ENCODE peak calls at places on chromosomes 4 and X, in five cellular contexts. Q is astrocyte of the spinal cord, W is dermis microvascular lymphatic vessel endothelial cell, F is frontal cortex, H is NCI-H82. L is an unnamed sample.

GRCh38 chrX:71210829-71211228 is 12.2 kb upstream of the GJB1 start:
- DNase-seq in Q (no peak), W (no peak), F (no peak), H (no peak), L (no peak)

GRCh38 chr4:24244663-24245519 is 339.5 kb downstream of the DHX15 start:
- DNase-seq in Q (peak), W (no peak), F (no peak), H (no peak), L (peak)

GRCh38 chrX:40579139-40579538 is 1.6 kb upstream of the ATP6AP2 start:
- DNase-seq in Q (no peak), W (no peak), F (no peak), H (no peak), L (no peak)

GRCh38 chr4:176195184-176195978 is at the start of gene SPATA4:
- DNase-seq in Q (peak), W (peak), F (peak), H (peak), L (peak)

GRCh38 chr4:63986253-63986652 is 423.0 kb downstream of the TECRL start:
- DNase-seq in Q (no peak), W (no peak), F (no peak), H (no peak), L (no peak)

GRCh38 chr4:139934786-139935330 is 219.1 kb downstream of the MAML3 start:
- DNase-seq in Q (no peak), W (no peak), F (no peak), H (peak), L (no peak)

GRCh38 chrX:10189317-10190268 is 32.8 kb downstream of the CLCN4 start:
- DNase-seq in Q (peak), W (peak), F (peak), H (peak), L (peak)

GRCh38 chrX:150683112-150683511 is 10.1 kb upstream of the MTMR1 start:
- DNase-seq in Q (no peak), W (no peak), F (no peak), H (no peak), L (no peak)

GRCh38 chrX:68834371-68835103 is 5.7 kb downstream of the EFNB1 start:
- DNase-seq in Q (no peak), W (no peak), F (no peak), H (no peak), L (no peak)

GRCh38 chrX:154603438-154604430 is 15.3 kb downstream of the CTAG1B start:
- DNase-seq in Q (peak), W (peak), F (no peak), H (no peak), L (no peak)

GRCh38 chrX:63747331-63747730 is 37.7 kb downstream of the ARHGEF9 start:
- DNase-seq in Q (peak), W (peak), F (no peak), H (peak), L (no peak)

GRCh38 chrX:56232221-56233082 is at the start of gene KLF8:
- DNase-seq in Q (no peak), W (no peak), F (no peak), H (peak), L (peak)

GRCh38 chr4:99408346-99408745 is 26.8 kb downstream of the ADH7 start:
- DNase-seq in Q (no peak), W (no peak), F (no peak), H (no peak), L (no peak)

GRCh38 chr4:174926958-174927357 is 8.8 kb downstream of the ADAM29 start:
- DNase-seq in Q (no peak), W (no peak), F (no peak), H (no peak), L (no peak)

GRCh38 chrX:140918398-140919043 is 83.9 kb upstream of the SPANXB1 start:
- DNase-seq in Q (peak), W (peak), F (peak), H (peak), L (peak)

GRCh38 chr4:13905543-13905942 is 278.0 kb upstream of the BOD1L1 start:
- DNase-seq in Q (peak), W (peak), F (no peak), H (no peak), L (no peak)